ENCODE peak calls at places on chromosomes 16 and 17, in seven cellular contexts. R is transverse colon, W is IMR-90, A is heart right ventricle, Z is tibial nerve, N is HCT116, P is breast epithelium. C is an unnamed sample.

GRCh38 chr17:49935526-49936210 is 33.3 kb upstream of the DLX4 start:
- DNase-seq in R (no peak), W (no peak), A (no peak), Z (no peak), N (no peak), P (no peak), C (no peak)

GRCh38 chr17:82031303-82031884 is at the start of gene RAC3:
- DNase-seq in R (no peak), W (peak), A (no peak), Z (no peak), N (no peak), P (no peak), C (no peak)

GRCh38 chr17:34312080-34312479 is 7.2 kb upstream of the CCL8 start:
- DNase-seq in R (no peak), W (peak), A (no peak), Z (no peak), N (no peak), P (no peak), C (no peak)

GRCh38 chr17:75668489-75668888 is 1.4 kb downstream of the SAP30BP start:
- DNase-seq in R (no peak), W (no peak), A (no peak), Z (no peak), N (no peak), P (no peak), C (no peak)

GRCh38 chr17:60832206-60832605 is 154.6 kb downstream of the BCAS3 start:
- DNase-seq in R (no peak), W (no peak), A (no peak), Z (no peak), N (no peak), P (no peak), C (no peak)

GRCh38 chr17:35536664-35537160 is 766 bp downstream of the SLFN12L start:
- DNase-seq in R (no peak), W (no peak), A (no peak), Z (no peak), N (no peak), P (no peak), C (no peak)

GRCh38 chr17:69335018-69335417 is 8.1 kb upstream of the ABCA5 start:
- DNase-seq in R (no peak), W (peak), A (no peak), Z (no peak), N (peak), P (no peak), C (no peak)

GRCh38 chr17:68576811-68577551 is 24.2 kb downstream of the FAM20A start:
- DNase-seq in R (no peak), W (peak), A (peak), Z (peak), N (no peak), P (no peak), C (no peak)

GRCh38 chr17:18859256-18859655 is 1.3 kb downstream of the PRPSAP2 start:
- DNase-seq in R (no peak), W (peak), A (no peak), Z (no peak), N (no peak), P (no peak), C (peak)

GRCh38 chr17:83014297-83014696 is 65.1 kb upstream of the METRNL start:
- DNase-seq in R (no peak), W (no peak), A (no peak), Z (no peak), N (no peak), P (no peak), C (no peak)

GRCh38 chr17:42772945-42773289 is 332 bp upstream of the VPS25 start:
- DNase-seq in R (no peak), W (no peak), A (no peak), Z (no peak), N (no peak), P (no peak), C (no peak)

GRCh38 chr17:1916963-1917715 is 87.3 kb downstream of the RPA1 start:
- DNase-seq in R (no peak), W (no peak), A (no peak), Z (no peak), N (no peak), P (no peak), C (no peak)

GRCh38 chr17:48261297-48261880 is 153.8 kb downstream of the SNX11 start:
- DNase-seq in R (peak), W (peak), A (no peak), Z (no peak), N (peak), P (no peak), C (peak)

GRCh38 chr16:83814654-83814985 is 6.8 kb downstream of the HSBP1 start:
- DNase-seq in R (no peak), W (no peak), A (no peak), Z (no peak), N (no peak), P (no peak), C (no peak)

GRCh38 chr17:27460196-27460725 is 4.0 kb downstream of the KSR1 start:
- DNase-seq in R (no peak), W (no peak), A (no peak), Z (no peak), N (no peak), P (no peak), C (no peak)

GRCh38 chr17:7060165-7060890 is 16.4 kb upstream of the SLC16A11 start:
- DNase-seq in R (no peak), W (peak), A (no peak), Z (no peak), N (peak), P (no peak), C (peak)

GRCh38 chr16:2966803-2967184 is 2.4 kb upstream of the PAQR4 start:
- DNase-seq in R (peak), W (no peak), A (no peak), Z (no peak), N (no peak), P (no peak), C (no peak)
- TF ChIP-seq CTCF in R (no peak), W (no peak), A (no peak), Z (no peak), N (no peak), P (no peak), C (no peak)

GRCh38 chr17:80732268-80732667 is 187.6 kb downstream of the RPTOR start:
- DNase-seq in R (no peak), W (peak), A (no peak), Z (no peak), N (no peak), P (no peak), C (peak)

GRCh38 chr17:80730739-80731138 is 186.1 kb downstream of the RPTOR start:
- DNase-seq in R (no peak), W (no peak), A (no peak), Z (no peak), N (no peak), P (no peak), C (no peak)

GRCh38 chr17:80727409-80727755 is 182.7 kb downstream of the RPTOR start:
- DNase-seq in R (no peak), W (no peak), A (no peak), Z (no peak), N (no peak), P (no peak), C (no peak)

GRCh38 chr17:80729016-80729415 is 184.4 kb downstream of the RPTOR start:
- DNase-seq in R (no peak), W (no peak), A (no peak), Z (no peak), N (no peak), P (no peak), C (no peak)

DNA sequence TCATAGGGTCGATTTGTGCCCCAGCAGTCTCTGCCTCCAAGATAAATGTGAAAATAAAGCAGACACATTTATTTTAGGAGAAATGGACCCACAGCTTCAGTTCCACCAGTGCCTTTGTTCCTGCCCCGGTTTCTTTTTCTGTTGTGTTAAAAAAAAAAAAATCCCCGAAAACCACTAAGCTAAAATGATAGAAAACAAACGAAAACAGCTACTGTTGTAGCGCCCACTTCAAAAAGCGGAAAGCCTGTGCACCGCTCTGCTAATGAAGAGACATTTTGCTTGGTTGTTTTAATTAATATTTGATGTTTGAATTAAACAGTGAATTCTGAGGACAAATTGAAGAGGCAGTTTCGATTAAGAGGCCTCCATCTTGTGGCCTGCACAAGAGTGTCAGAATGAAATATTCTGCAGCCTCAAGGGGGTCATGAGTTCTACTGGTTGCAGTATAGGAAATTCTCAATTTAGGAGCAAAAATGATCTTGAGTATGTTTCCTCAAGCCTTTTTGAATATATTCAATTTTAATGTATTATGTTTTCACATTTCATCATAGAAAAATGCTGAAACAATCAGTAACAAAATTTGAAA is 186.7 kb downstream of the RPTOR start:
- DNase-seq in R (no peak), W (no peak), A (no peak), Z (no peak), N (no peak), P (no peak), C (no peak)
- H3K27ac ChIP-seq in R (no peak), W (no peak), A (no peak), Z (no peak), N (no peak), P (no peak), C (no peak)

GRCh38 chr17:10612957-10613744 is 44.0 kb downstream of the MYH3 start:
- DNase-seq in R (no peak), W (peak), A (no peak), Z (no peak), N (no peak), P (no peak), C (no peak)

GRCh38 chr17:10617120-10617505 is 40.0 kb downstream of the MYH3 start:
- DNase-seq in R (no peak), W (no peak), A (no peak), Z (no peak), N (no peak), P (no peak), C (no peak)

GRCh38 chr17:10616502-10617119 is 40.5 kb downstream of the MYH3 start:
- DNase-seq in R (peak), W (peak), A (peak), Z (peak), N (peak), P (peak), C (peak)

GRCh38 chr17:10613775-10614513 is 43.2 kb downstream of the MYH3 start:
- DNase-seq in R (no peak), W (peak), A (no peak), Z (no peak), N (no peak), P (no peak), C (no peak)

DNA sequence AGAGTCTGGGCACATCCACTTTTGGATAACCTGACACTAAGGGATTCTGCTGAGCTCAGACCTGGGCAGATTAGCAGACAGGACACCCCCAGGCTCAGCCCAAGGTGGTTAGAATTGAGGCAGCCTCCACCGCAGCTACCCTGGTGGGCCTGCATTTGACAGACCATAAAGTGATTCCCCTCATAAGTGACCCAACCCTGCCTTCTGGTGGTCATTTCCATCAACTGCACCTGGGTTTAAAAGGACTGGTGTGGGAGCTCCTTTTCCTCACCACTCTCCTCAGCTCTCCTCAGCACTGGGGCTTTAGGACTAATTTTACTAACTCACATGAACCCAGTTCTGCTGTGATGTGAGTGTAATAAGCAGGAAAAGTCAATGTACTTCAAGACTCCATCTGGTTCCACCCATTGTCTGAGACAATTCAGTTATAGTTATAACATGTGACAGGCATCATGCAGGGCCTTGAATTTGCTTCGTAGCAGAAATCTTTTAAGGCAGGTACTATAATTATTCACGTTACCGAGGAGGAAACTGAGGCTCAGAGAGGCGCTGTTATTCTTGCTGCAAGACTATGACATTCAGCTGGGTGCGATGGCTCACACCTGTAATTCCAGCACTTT is 42.5 kb downstream of the MYH3 start:
- DNase-seq in R (peak), W (peak), A (no peak), Z (peak), N (peak), P (no peak), C (peak)
- TF ChIP-seq CTCF in R (peak), W (peak), A (peak), Z (peak), N (peak), P (peak), C (peak)

GRCh38 chr17:66229783-66230538 is 746 bp upstream of the APOH start:
- DNase-seq in R (no peak), W (no peak), A (no peak), Z (no peak), N (no peak), P (no peak), C (no peak)
- H3K27ac ChIP-seq in R (no peak), W (no peak), A (no peak), Z (no peak), N (no peak), P (no peak), C (no peak)

GRCh38 chr16:89922884-89923639 is at the start of gene TUBB3:
- DNase-seq in R (peak), W (peak), A (peak), Z (no peak), N (peak), P (no peak), C (peak)

GRCh38 chr16:89924298-89924924 is 1.3 kb downstream of the TUBB3 start:
- DNase-seq in R (no peak), W (peak), A (no peak), Z (no peak), N (no peak), P (no peak), C (no peak)

GRCh38 chr16:89924925-89925307 is 1.8 kb downstream of the TUBB3 start:
- DNase-seq in R (no peak), W (no peak), A (no peak), Z (no peak), N (no peak), P (no peak), C (no peak)

GRCh38 chr16:89923640-89924297 is 627 bp downstream of the TUBB3 start:
- DNase-seq in R (no peak), W (no peak), A (no peak), Z (no peak), N (no peak), P (no peak), C (no peak)

DNA sequence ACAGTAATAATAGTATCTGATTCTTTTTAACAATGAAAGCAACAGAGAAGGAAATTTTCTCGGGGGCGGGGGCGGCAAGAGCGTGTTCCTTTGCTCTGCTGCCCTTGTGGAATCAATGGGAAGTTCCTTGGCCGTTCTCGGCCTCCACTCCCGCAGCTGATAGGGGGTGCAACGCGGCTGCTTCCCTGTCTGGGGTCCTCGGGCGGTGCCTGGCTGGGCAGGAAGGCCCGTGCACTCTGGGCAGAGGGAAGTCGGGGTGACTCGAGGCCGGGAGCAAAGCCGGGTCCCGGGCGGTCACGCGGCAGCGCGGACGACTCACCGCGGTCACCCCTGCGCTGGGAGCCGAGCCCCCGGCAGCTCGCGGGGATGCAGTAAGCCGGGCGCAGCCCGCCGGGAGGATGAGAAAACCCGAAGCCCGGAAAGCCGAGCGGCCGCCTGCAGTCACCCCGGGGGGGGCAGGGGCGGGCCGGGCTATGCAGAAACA is 2.5 kb downstream of the TUBB3 start:
- DNase-seq in R (no peak), W (no peak), A (no peak), Z (no peak), N (no peak), P (no peak), C (no peak)
- TF ChIP-seq CTCF in R (no peak), W (no peak), A (no peak), Z (no peak), N (no peak), P (no peak), C (peak)

DNA sequence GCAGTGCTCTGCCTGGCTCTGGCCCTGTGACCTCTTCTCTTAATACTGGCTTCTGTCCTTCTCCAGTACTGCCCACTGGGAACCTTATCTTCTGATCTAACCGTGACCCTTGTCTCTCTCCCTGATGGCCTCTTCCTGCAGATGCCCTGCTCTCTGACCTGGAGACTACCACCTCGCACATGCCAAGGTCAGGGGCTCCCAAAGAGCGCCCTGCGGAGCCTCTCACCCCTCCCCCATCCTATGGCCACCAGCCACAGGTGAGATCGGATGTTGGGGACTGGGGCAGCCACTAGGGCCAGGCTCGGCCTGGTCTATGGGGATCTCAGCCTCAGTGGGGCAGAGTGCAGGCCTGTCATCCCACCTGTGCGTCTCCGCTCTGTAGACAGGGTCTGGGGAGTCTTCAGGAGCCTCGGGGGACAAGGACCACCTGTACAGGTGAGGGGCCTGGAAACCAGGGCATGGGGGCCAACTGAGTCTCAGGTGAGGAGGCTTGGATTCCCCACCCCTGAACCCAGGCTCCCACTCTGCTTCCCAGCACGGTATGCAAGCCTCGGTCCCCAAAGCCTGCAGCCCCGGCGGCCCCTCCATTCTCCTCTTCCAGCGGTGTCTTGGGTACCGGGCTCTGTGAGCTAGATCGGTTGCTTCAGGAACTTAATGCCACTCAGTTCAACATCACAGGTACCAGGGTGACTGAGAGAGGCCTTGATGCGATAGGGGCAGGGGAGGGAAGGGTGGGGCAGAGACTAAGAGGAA is 1.5 kb downstream of the TGFB1I1 start:
- DNase-seq in R (no peak), W (no peak), A (no peak), Z (no peak), N (no peak), P (no peak), C (no peak)
- H3K27ac ChIP-seq in R (peak), W (no peak), A (no peak), Z (peak), N (no peak), P (no peak), C (peak)